ENCODE peak calls at places on chromosomes 6 and 20, in eight cellular contexts. One of them, this sample, is unnamed.

GRCh38 chr20:62523473-62524203 is 47.8 kb upstream of the GATA5 start:
- DNase-seq in SK-N-MC: no peak
- DNase-seq in spleen: no peak
- DNase-seq in sigmoid colon: no peak
- DNase-seq in suprapubic skin: no peak
- DNase-seq in prostate gland: no peak
- DNase-seq in upper lobe of left lung: peak; percentile 49
- DNase-seq in HCT116: peak; percentile 49
- DNase-seq in this sample: no peak

GRCh38 chr20:57009775-57010174 is 256.7 kb downstream of the BMP7 start:
- DNase-seq in SK-N-MC: no peak
- DNase-seq in spleen: no peak
- DNase-seq in sigmoid colon: no peak
- DNase-seq in suprapubic skin: no peak
- DNase-seq in prostate gland: no peak
- DNase-seq in upper lobe of left lung: no peak
- DNase-seq in HCT116: no peak
- DNase-seq in this sample: no peak

GRCh38 chr6:40947876-40948514 is 91.0 kb downstream of the UNC5CL start:
- DNase-seq in SK-N-MC: no peak
- DNase-seq in spleen: no peak
- DNase-seq in sigmoid colon: no peak
- DNase-seq in suprapubic skin: no peak
- DNase-seq in prostate gland: no peak
- DNase-seq in upper lobe of left lung: no peak
- DNase-seq in HCT116: no peak
- DNase-seq in this sample: no peak

GRCh38 chr6:42163941-42164340 is 9.2 kb upstream of the GUCA1A start:
- DNase-seq in SK-N-MC: no peak
- DNase-seq in spleen: no peak
- DNase-seq in sigmoid colon: no peak
- DNase-seq in suprapubic skin: no peak
- DNase-seq in prostate gland: no peak
- DNase-seq in upper lobe of left lung: no peak
- DNase-seq in HCT116: no peak
- DNase-seq in this sample: no peak

GRCh38 chr6:156773935-156774871 is 3.0 kb upstream of the ARID1B start:
- DNase-seq in SK-N-MC: no peak
- DNase-seq in spleen: no peak
- DNase-seq in sigmoid colon: no peak
- DNase-seq in suprapubic skin: no peak
- DNase-seq in prostate gland: no peak
- DNase-seq in upper lobe of left lung: no peak
- DNase-seq in HCT116: no peak
- DNase-seq in this sample: no peak

GRCh38 chr6:89350281-89351037 is 2.1 kb downstream of the UBE2J1 start:
- DNase-seq in SK-N-MC: peak; percentile 30
- DNase-seq in spleen: no peak
- DNase-seq in sigmoid colon: no peak
- DNase-seq in suprapubic skin: no peak
- DNase-seq in prostate gland: no peak
- DNase-seq in upper lobe of left lung: no peak
- DNase-seq in HCT116: no peak
- DNase-seq in this sample: no peak

GRCh38 chr6:55913213-55914195 is 38.1 kb upstream of the BMP5 start:
- DNase-seq in SK-N-MC: no peak
- DNase-seq in spleen: no peak
- DNase-seq in sigmoid colon: no peak
- DNase-seq in suprapubic skin: no peak
- DNase-seq in prostate gland: no peak
- DNase-seq in upper lobe of left lung: no peak
- DNase-seq in HCT116: no peak
- DNase-seq in this sample: no peak

GRCh38 chr6:129096651-129097290 is 213.8 kb downstream of the LAMA2 start:
- DNase-seq in SK-N-MC: no peak
- DNase-seq in spleen: no peak
- DNase-seq in sigmoid colon: no peak
- DNase-seq in suprapubic skin: no peak
- DNase-seq in prostate gland: no peak
- DNase-seq in upper lobe of left lung: no peak
- DNase-seq in HCT116: no peak
- DNase-seq in this sample: no peak

GRCh38 chr6:21451546-21452013 is 142.0 kb upstream of the SOX4 start:
- DNase-seq in SK-N-MC: no peak
- DNase-seq in spleen: no peak
- DNase-seq in sigmoid colon: no peak
- DNase-seq in suprapubic skin: no peak
- DNase-seq in prostate gland: no peak
- DNase-seq in upper lobe of left lung: no peak
- DNase-seq in HCT116: no peak
- DNase-seq in this sample: no peak

GRCh38 chr20:17768267-17768666 is 68.5 kb downstream of the BANF2 start:
- DNase-seq in SK-N-MC: no peak
- DNase-seq in spleen: no peak
- DNase-seq in sigmoid colon: no peak
- DNase-seq in suprapubic skin: no peak
- DNase-seq in prostate gland: no peak
- DNase-seq in upper lobe of left lung: no peak
- DNase-seq in HCT116: no peak
- DNase-seq in this sample: no peak

GRCh38 chr6:63493557-63493956 is 78.7 kb upstream of the LOC128125822 start:
- DNase-seq in SK-N-MC: no peak
- DNase-seq in spleen: no peak
- DNase-seq in sigmoid colon: no peak
- DNase-seq in suprapubic skin: no peak
- DNase-seq in prostate gland: no peak
- DNase-seq in upper lobe of left lung: no peak
- DNase-seq in HCT116: peak; percentile 65
- DNase-seq in this sample: no peak

GRCh38 chr6:143346004-143346403 is 104.5 kb downstream of the ADAT2 start:
- DNase-seq in SK-N-MC: no peak
- DNase-seq in spleen: no peak
- DNase-seq in sigmoid colon: no peak
- DNase-seq in suprapubic skin: no peak
- DNase-seq in prostate gland: no peak
- DNase-seq in upper lobe of left lung: no peak
- DNase-seq in HCT116: no peak
- DNase-seq in this sample: no peak

GRCh38 chr20:38874460-38875169 is 51.6 kb upstream of the FAM83D start:
- DNase-seq in SK-N-MC: no peak
- DNase-seq in spleen: no peak
- DNase-seq in sigmoid colon: no peak
- DNase-seq in suprapubic skin: peak; percentile 24
- DNase-seq in prostate gland: no peak
- DNase-seq in upper lobe of left lung: no peak
- DNase-seq in HCT116: no peak
- DNase-seq in this sample: no peak

GRCh38 chr6:12291083-12291784 is 1.1 kb downstream of the EDN1 start:
- DNase-seq in SK-N-MC: no peak
- DNase-seq in spleen: no peak
- DNase-seq in sigmoid colon: no peak
- DNase-seq in suprapubic skin: no peak
- DNase-seq in prostate gland: no peak
- DNase-seq in upper lobe of left lung: no peak
- DNase-seq in HCT116: no peak
- DNase-seq in this sample: no peak

DNA sequence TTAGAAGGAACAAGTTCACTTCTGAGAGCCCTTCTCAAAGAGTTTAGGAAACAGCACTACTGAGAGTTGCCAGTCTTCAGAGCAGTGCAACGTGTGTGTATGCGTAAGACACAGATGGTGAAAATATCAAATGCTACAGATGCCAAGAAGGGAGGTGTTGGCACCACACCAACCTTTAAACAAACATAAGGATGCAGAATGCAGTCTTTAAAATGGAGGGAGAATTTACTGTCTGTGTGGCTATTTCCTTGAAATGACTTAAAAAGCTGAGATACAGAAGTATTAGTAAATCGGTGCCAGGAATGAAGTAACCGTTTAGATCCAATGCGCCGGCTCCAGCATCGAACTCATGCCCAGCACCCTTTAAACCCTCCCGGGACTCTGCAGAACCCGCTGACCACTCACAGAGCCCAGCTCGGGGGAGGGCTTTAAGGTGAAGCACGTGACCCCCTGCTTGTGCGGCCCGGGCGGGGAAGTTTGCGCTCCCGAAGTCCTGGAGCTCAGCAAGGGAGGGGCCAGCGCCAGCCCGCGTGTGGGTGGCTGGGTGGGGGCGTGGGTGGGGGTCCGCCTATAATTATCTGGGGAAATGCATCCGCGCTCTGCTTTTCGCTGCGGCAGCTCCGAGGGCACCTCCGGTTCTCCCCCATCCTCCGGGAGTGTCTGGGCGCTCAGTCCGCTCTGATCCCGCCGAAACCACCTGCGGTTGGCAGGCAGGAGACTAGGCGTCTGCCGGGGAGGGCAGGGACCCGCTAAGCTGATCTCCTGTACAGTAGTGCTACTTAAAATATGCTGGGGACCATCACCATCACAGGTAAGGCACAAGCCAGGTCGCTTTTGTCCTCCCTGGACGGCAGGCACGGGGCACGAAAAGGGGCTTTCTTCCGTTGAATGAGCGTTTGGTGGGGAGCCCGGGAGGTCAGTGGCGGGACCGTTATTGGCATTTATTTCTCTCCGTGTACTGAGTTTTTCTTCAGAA is 66.0 kb downstream of the ZBTB2 start:
- DNase-seq in SK-N-MC: no peak
- DNase-seq in spleen: peak; percentile 83
- DNase-seq in sigmoid colon: peak; percentile 92
- DNase-seq in suprapubic skin: peak; percentile 80
- DNase-seq in prostate gland: peak; percentile 27
- DNase-seq in upper lobe of left lung: peak; percentile 87
- DNase-seq in HCT116: peak; percentile 78
- DNase-seq in this sample: no peak
- TF ChIP-seq POLR2AphosphoS5 in SK-N-MC: no peak
- TF ChIP-seq POLR2AphosphoS5 in spleen: peak; percentile 38
- TF ChIP-seq POLR2AphosphoS5 in sigmoid colon: no peak
- TF ChIP-seq POLR2AphosphoS5 in suprapubic skin: no peak
- TF ChIP-seq POLR2AphosphoS5 in prostate gland: peak; percentile 43
- TF ChIP-seq POLR2AphosphoS5 in upper lobe of left lung: peak; percentile 41
- TF ChIP-seq POLR2AphosphoS5 in HCT116: peak; percentile 94
- TF ChIP-seq POLR2AphosphoS5 in this sample: no peak

DNA sequence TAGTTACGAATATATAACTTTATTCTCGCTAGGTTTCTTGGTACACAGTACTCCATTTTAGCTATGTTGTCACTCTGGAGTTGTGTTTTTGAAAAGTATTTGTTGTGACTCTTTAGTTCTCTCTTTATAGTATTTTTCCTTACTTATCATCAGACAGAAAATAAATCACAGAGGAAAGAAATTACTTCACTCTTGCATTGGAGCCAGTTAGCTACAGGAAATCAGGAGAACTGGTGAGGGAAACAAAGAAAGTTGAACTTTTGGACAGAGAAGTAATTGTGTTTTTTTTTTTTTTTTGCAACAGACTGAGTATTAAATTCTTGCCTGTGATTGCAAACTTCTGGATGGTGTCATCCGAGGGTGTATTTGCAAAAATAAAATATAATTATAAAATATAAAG is 34.0 kb downstream of the DSE start:
- DNase-seq in SK-N-MC: no peak
- DNase-seq in spleen: no peak
- DNase-seq in sigmoid colon: no peak
- DNase-seq in suprapubic skin: no peak
- DNase-seq in prostate gland: no peak
- DNase-seq in upper lobe of left lung: no peak
- DNase-seq in HCT116: no peak
- DNase-seq in this sample: no peak
- H3K27ac ChIP-seq in SK-N-MC: peak overlapping the region; percentile 10
- H3K27ac ChIP-seq in spleen: peak overlapping the region; percentile 79
- H3K27ac ChIP-seq in sigmoid colon: peak overlapping the region; percentile 39
- H3K27ac ChIP-seq in suprapubic skin: peak overlapping the region; percentile 47
- H3K27ac ChIP-seq in prostate gland: no peak overlapping the region
- H3K27ac ChIP-seq in upper lobe of left lung: no peak overlapping the region
- H3K27ac ChIP-seq in HCT116: no peak overlapping the region
- H3K27ac ChIP-seq in this sample: peak overlapping the region; percentile 74

GRCh38 chr20:33668087-33668790 is 1.5 kb downstream of the ACTL10 start:
- DNase-seq in SK-N-MC: no peak
- DNase-seq in spleen: peak; percentile 98
- DNase-seq in sigmoid colon: peak; percentile 93
- DNase-seq in suprapubic skin: peak; percentile 86
- DNase-seq in prostate gland: no peak
- DNase-seq in upper lobe of left lung: no peak
- DNase-seq in HCT116: no peak
- DNase-seq in this sample: no peak

GRCh38 chr20:33668791-33669155 is 2.0 kb downstream of the ACTL10 start:
- DNase-seq in SK-N-MC: no peak
- DNase-seq in spleen: no peak
- DNase-seq in sigmoid colon: no peak
- DNase-seq in suprapubic skin: no peak
- DNase-seq in prostate gland: no peak
- DNase-seq in upper lobe of left lung: no peak
- DNase-seq in HCT116: no peak
- DNase-seq in this sample: no peak

GRCh38 chr20:33666293-33667244 is at the start of gene ACTL10:
- DNase-seq in SK-N-MC: no peak
- DNase-seq in spleen: peak; percentile 97
- DNase-seq in sigmoid colon: peak; percentile 100
- DNase-seq in suprapubic skin: peak; percentile 98
- DNase-seq in prostate gland: peak; percentile 96
- DNase-seq in upper lobe of left lung: peak; percentile 92
- DNase-seq in HCT116: no peak
- DNase-seq in this sample: no peak

GRCh38 chr20:33669224-33669623 is 2.5 kb downstream of the ACTL10 start:
- DNase-seq in SK-N-MC: no peak
- DNase-seq in spleen: no peak
- DNase-seq in sigmoid colon: no peak
- DNase-seq in suprapubic skin: no peak
- DNase-seq in prostate gland: no peak
- DNase-seq in upper lobe of left lung: no peak
- DNase-seq in HCT116: no peak
- DNase-seq in this sample: no peak

GRCh38 chr20:33667245-33668086 is 723 bp downstream of the ACTL10 start:
- DNase-seq in SK-N-MC: no peak
- DNase-seq in spleen: peak; percentile 92
- DNase-seq in sigmoid colon: peak; percentile 86
- DNase-seq in suprapubic skin: no peak
- DNase-seq in prostate gland: peak; percentile 79
- DNase-seq in upper lobe of left lung: peak; percentile 94
- DNase-seq in HCT116: no peak
- DNase-seq in this sample: no peak
- TF ChIP-seq POLR2AphosphoS5 in SK-N-MC: no peak
- TF ChIP-seq POLR2AphosphoS5 in spleen: peak; percentile 65
- TF ChIP-seq POLR2AphosphoS5 in sigmoid colon: peak; percentile 21
- TF ChIP-seq POLR2AphosphoS5 in suprapubic skin: no peak
- TF ChIP-seq POLR2AphosphoS5 in prostate gland: peak; percentile 57
- TF ChIP-seq POLR2AphosphoS5 in upper lobe of left lung: no peak
- TF ChIP-seq POLR2AphosphoS5 in HCT116: no peak
- TF ChIP-seq POLR2AphosphoS5 in this sample: no peak

GRCh38 chr6:170234419-170234818 is 56.5 kb downstream of the DLL1 start:
- DNase-seq in SK-N-MC: no peak
- DNase-seq in spleen: no peak
- DNase-seq in sigmoid colon: no peak
- DNase-seq in suprapubic skin: no peak
- DNase-seq in prostate gland: no peak
- DNase-seq in upper lobe of left lung: no peak
- DNase-seq in HCT116: no peak
- DNase-seq in this sample: no peak
- H3K27ac ChIP-seq in SK-N-MC: no peak overlapping the region
- H3K27ac ChIP-seq in spleen: peak overlapping the region; percentile 23
- H3K27ac ChIP-seq in sigmoid colon: no peak overlapping the region
- H3K27ac ChIP-seq in suprapubic skin: no peak overlapping the region
- H3K27ac ChIP-seq in prostate gland: no peak overlapping the region
- H3K27ac ChIP-seq in upper lobe of left lung: no peak overlapping the region
- H3K27ac ChIP-seq in HCT116: no peak overlapping the region
- H3K27ac ChIP-seq in this sample: no peak overlapping the region

GRCh38 chr6:102154176-102154575 is 760.7 kb downstream of the GRIK2 start:
- DNase-seq in SK-N-MC: no peak
- DNase-seq in spleen: no peak
- DNase-seq in sigmoid colon: no peak
- DNase-seq in suprapubic skin: no peak
- DNase-seq in prostate gland: no peak
- DNase-seq in upper lobe of left lung: no peak
- DNase-seq in HCT116: no peak
- DNase-seq in this sample: no peak
- TF ChIP-seq POLR2AphosphoS5 in SK-N-MC: no peak
- TF ChIP-seq POLR2AphosphoS5 in spleen: no peak
- TF ChIP-seq POLR2AphosphoS5 in sigmoid colon: no peak
- TF ChIP-seq POLR2AphosphoS5 in suprapubic skin: no peak
- TF ChIP-seq POLR2AphosphoS5 in prostate gland: no peak
- TF ChIP-seq POLR2AphosphoS5 in upper lobe of left lung: no peak
- TF ChIP-seq POLR2AphosphoS5 in HCT116: no peak
- TF ChIP-seq POLR2AphosphoS5 in this sample: no peak